ENCODE peak calls at places on chromosomes 4 and X, in six cellular contexts. M is mesenchymal stem cell, W is IMR-90, X is mesendoderm, C is H9, U is H1. Q is an unnamed sample. For H3K4me1, the result is how much of the 10 kb centered on the place peaks cover.

GRCh38 chr4:119103263-119103662 is 32.4 kb upstream of the MYOZ2 start:
- DNase-seq in M (peak), W (peak), X (peak), C (no peak), U (no peak), Q (no peak)

GRCh38 chr4:128862608-128863313 is 53.3 kb downstream of the JADE1 start:
- DNase-seq in M (peak), W (peak), X (peak), C (no peak), U (no peak), Q (no peak)

GRCh38 chr4:112706840-112707207 is 69.9 kb downstream of the LARP7 start:
- DNase-seq in M (no peak), W (no peak), X (no peak), C (no peak), U (no peak), Q (no peak)

GRCh38 chr4:32136081-32136787 is 1416.1 kb downstream of the PCDH7 start:
- DNase-seq in M (no peak), W (no peak), X (no peak), C (no peak), U (no peak), Q (no peak)

GRCh38 chr4:17276821-17277220 is 235.1 kb downstream of the QDPR start:
- DNase-seq in M (peak), W (peak), X (peak), C (no peak), U (no peak), Q (no peak)

GRCh38 chrX:122770581-122770980 is 413.5 kb upstream of the GRIA3 start:
- DNase-seq in M (no peak), W (no peak), X (no peak), C (no peak), U (no peak), Q (no peak)

GRCh38 chrX:8341814-8342590 is 122.6 kb upstream of the VCX3B start:
- DNase-seq in M (no peak), W (no peak), X (no peak), C (no peak), U (no peak), Q (no peak)

GRCh38 chrX:46624090-46624786 is 50.7 kb downstream of the CHST7 start:
- DNase-seq in M (no peak), W (no peak), X (no peak), C (no peak), U (no peak), Q (no peak)

GRCh38 chr4:52248836-52249235 is 197.7 kb downstream of the SPATA18 start:
- DNase-seq in M (no peak), W (no peak), X (no peak), C (no peak), U (no peak), Q (no peak)

GRCh38 chr4:117385531-117385930 is 300.2 kb upstream of the TRAM1L1 start:
- DNase-seq in M (no peak), W (peak), X (no peak), C (no peak), U (no peak), Q (no peak)

GRCh38 chr4:120524237-120524636 is 398.3 kb downstream of the PRDM5 start:
- DNase-seq in M (no peak), W (no peak), X (no peak), C (no peak), U (no peak), Q (no peak)

GRCh38 chr4:30716671-30717207 is 3.4 kb upstream of the PCDH7 start:
- DNase-seq in M (peak), W (no peak), X (peak), C (no peak), U (no peak), Q (peak)

GRCh38 chr4:19694829-19695228 is 556.9 kb upstream of the SLIT2 start:
- DNase-seq in M (no peak), W (no peak), X (no peak), C (no peak), U (no peak), Q (no peak)

GRCh38 chrX:69031181-69031580 is 134.1 kb downstream of the PJA1 start:
- DNase-seq in M (no peak), W (no peak), X (peak), C (peak), U (peak), Q (peak)

GRCh38 chr4:87478732-87479250 is 50.4 kb downstream of the SPARCL1 start:
- DNase-seq in M (no peak), W (no peak), X (no peak), C (no peak), U (no peak), Q (no peak)

GRCh38 chr4:186335793-186336192 is 69.8 kb downstream of the F11 start:
- DNase-seq in M (no peak), W (no peak), X (no peak), C (no peak), U (no peak), Q (no peak)

GRCh38 chrX:116232833-116233232 is 62.3 kb downstream of the AGTR2 start:
- DNase-seq in M (peak), W (peak), X (no peak), C (no peak), U (no peak), Q (no peak)

GRCh38 chr4:116126794-116127193 is 958.6 kb downstream of the TRAM1L1 start:
- DNase-seq in M (no peak), W (no peak), X (no peak), C (no peak), U (no peak), Q (no peak)

GRCh38 chrX:132409780-132410556 is 78.9 kb downstream of the MBNL3 start:
- DNase-seq in M (no peak), W (no peak), X (no peak), C (no peak), U (no peak), Q (no peak)

GRCh38 chr4:89906787-89907521 is 12.3 kb downstream of the MMRN1 start:
- DNase-seq in M (no peak), W (no peak), X (peak), C (no peak), U (no peak), Q (peak)

GRCh38 chrX:106906361-106906760 is 3.2 kb upstream of the RIPPLY1 start:
- DNase-seq in M (no peak), W (no peak), X (no peak), C (no peak), U (no peak), Q (no peak)

GRCh38 chr4:98516042-98516440 is 142.4 kb downstream of the TSPAN5 start:
- DNase-seq in M (peak), W (peak), X (peak), C (no peak), U (no peak), Q (no peak)

GRCh38 chr4:82293304-82293703 is 80.5 kb downstream of the HNRNPD start:
- DNase-seq in M (no peak), W (no peak), X (no peak), C (no peak), U (no peak), Q (no peak)

GRCh38 chrX:9227276-9227675 is 193.3 kb upstream of the FAM9B start:
- DNase-seq in M (no peak), W (peak), X (no peak), C (no peak), U (no peak), Q (no peak)

GRCh38 chr4:53852343-53852742 is 212.1 kb downstream of the CHIC2 start:
- DNase-seq in M (peak), W (peak), X (no peak), C (no peak), U (no peak), Q (no peak)

GRCh38 chr4:8350841-8351461 is 81.4 kb downstream of the HTRA3 start:
- DNase-seq in M (no peak), W (no peak), X (no peak), C (peak), U (peak), Q (no peak)

GRCh38 chr4:91070736-91071135 is 943.5 kb downstream of the CCSER1 start:
- DNase-seq in M (no peak), W (no peak), X (no peak), C (no peak), U (no peak), Q (no peak)

GRCh38 chr4:6887591-6888371 is 21.8 kb upstream of the TBC1D14 start:
- DNase-seq in M (peak), W (no peak), X (no peak), C (no peak), U (no peak), Q (no peak)

GRCh38 chr4:189802884-189803283 is 137.8 kb upstream of the FRG1 start:
- DNase-seq in M (no peak), W (no peak), X (peak), C (peak), U (peak), Q (no peak)

GRCh38 chr4:129641179-129641578 is 545.2 kb downstream of the C4orf33 start:
- DNase-seq in M (peak), W (peak), X (peak), C (peak), U (peak), Q (peak)

GRCh38 chr4:83830138-83830537 is 294.2 kb downstream of the GPAT3 start:
- DNase-seq in M (no peak), W (no peak), X (peak), C (no peak), U (no peak), Q (no peak)

DNA sequence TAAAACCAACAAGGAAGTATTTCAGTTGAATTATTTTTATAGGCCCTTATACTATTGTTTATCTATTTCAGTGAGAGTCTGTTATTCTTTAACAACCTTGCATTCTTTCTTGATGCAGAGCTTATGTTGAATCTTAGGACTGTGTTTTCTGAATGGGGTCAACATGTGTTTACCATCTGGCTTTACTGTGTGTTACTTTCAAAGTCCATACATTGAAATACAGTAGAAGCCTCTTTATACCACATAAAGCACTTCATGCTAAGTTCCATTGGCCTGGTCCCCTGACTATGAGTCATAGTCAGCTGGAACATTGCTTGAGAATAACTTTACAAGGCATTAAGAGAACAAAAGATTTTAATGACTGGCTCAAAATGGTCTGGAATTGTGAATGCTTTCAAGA is 152.7 kb downstream of the GASK1B start:
- DNase-seq in M (peak), W (peak), X (peak), C (no peak), U (no peak), Q (no peak)
- H3K4me1 ChIP-seq in M (under half), W (under half), X (under half), C (under half), U (under half), Q (under half)

DNA sequence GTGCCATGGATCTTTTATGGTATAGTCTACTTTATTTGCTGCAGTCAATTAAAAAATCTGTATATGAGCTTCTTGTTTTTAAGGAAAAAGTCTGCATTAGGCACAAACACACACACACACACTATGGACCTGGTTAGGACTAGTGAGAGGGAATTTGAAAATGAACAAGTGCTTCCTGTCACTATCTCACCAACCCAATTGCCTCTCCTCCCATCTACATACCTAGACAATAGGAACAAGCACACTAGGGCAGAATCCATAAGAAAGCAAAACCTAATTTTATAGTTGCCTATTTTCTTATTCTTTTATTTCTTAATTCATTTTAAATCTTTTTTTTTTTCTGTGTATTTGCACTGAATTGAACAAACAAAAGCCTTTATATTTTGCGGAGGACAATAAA is 22.7 kb downstream of the PALLD start:
- DNase-seq in M (no peak), W (no peak), X (no peak), C (no peak), U (no peak), Q (no peak)
- H2BK15ac ChIP-seq in M (no peak), W (no peak), X (no peak), C (no peak), U (no peak), Q (no peak)

DNA sequence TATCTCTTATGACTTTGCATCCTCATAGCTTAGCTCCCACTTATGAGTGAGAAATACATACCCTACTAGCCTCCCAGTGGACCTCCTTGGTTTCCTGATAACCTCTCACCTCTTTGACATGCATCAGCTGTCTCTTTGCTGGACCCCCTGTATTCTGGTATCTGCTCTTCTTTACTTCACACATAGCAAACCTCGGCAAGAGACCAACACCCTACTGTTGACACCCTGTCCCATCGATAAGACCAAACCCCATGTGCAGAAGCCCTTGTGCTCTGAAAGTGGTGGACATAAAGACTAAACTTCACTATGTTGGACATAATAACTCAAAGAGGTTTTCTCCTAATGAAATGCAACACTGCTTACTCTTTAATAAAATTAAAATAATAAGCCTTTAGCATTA is 75.7 kb downstream of the RNF150 start:
- DNase-seq in M (no peak), W (no peak), X (no peak), C (no peak), U (no peak), Q (no peak)
- H3K23ac ChIP-seq in M (no peak), W (no peak), X (no peak), C (no peak), U (no peak), Q (no peak)

DNA sequence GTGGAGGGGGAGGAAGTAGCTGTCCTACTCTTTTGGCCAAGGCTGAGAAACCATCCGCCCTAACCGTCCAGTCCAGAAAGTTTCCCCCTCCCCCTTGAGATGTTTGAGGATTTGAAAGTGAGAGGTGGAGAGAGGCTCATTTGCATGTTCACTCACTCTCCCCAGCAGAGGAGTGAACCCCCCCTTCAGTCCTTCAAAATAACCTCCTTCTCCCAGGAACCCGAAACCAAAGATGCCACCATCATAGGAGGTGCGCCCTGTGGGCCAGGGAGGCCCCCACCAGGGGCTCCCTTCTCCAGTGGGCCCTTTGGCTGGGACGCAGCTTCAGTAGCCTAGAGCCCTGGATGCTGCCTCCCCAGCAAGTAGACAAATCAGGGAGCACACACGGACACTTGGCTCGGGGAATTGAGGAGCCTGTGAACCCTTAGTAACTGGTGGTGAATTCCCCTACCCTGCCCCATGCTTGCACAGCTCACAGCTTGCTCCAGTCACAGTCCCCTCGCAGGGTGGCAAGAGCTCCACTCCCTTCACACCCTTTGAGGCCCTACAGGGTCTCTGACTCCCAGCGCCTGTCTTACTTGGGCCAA is 25.6 kb downstream of the ELF4 start:
- DNase-seq in M (no peak), W (no peak), X (no peak), C (no peak), U (no peak), Q (no peak)
- H3K4me1 ChIP-seq in M (under half), W (under half), X (under half), C (under half), U (under half), Q (under half)

GRCh38 chr4:11216520-11216919 is 212.2 kb downstream of the HS3ST1 start:
- DNase-seq in M (no peak), W (no peak), X (no peak), C (no peak), U (no peak), Q (no peak)
- H2BK15ac ChIP-seq in M (no peak), W (no peak), X (no peak), C (no peak), U (no peak), Q (no peak)

GRCh38 chr4:77954690-77955089 is 92.1 kb downstream of the MRPL1 start:
- DNase-seq in M (no peak), W (no peak), X (no peak), C (no peak), U (no peak), Q (no peak)

GRCh38 chr4:77952399-77952974 is 89.9 kb downstream of the MRPL1 start:
- DNase-seq in M (no peak), W (no peak), X (no peak), C (no peak), U (no peak), Q (no peak)

GRCh38 chr4:77950204-77950603 is 87.6 kb downstream of the MRPL1 start:
- DNase-seq in M (no peak), W (no peak), X (no peak), C (no peak), U (no peak), Q (no peak)
- H3K23ac ChIP-seq in M (no peak), W (no peak), X (no peak), C (no peak), U (no peak), Q (no peak)

DNA sequence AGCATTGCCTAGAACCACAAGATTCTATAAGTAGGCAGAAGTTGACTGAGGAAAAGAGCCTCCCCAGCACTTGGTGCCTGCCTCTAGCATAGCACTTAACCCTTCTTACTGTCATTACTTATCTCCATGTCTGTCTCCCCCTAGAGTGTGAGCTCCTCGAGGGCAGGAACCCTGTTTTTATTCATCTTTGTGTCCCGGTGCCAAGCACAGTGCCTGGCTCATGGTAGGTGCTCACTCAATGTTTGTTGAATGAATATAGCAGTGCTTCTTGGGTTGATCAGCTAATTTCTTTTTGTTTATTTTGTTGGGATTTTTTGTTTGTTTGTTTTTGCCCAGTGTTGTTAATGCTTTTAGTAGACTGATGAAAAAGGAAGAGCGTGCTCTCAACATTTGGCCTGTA is 30.3 kb downstream of the KLF3 start:
- DNase-seq in M (no peak), W (no peak), X (no peak), C (no peak), U (no peak), Q (no peak)
- H3K4me1 ChIP-seq in M (under half), W (under half), X (under half), C (under half), U (under half), Q (under half)

GRCh38 chr4:71827811-71828210 is 43.9 kb upstream of the GC start:
- DNase-seq in M (no peak), W (no peak), X (peak), C (peak), U (no peak), Q (no peak)

GRCh38 chr4:71828450-71828849 is 44.6 kb upstream of the GC start:
- DNase-seq in M (no peak), W (no peak), X (no peak), C (no peak), U (no peak), Q (no peak)

GRCh38 chr4:71833175-71833900 is 49.5 kb upstream of the GC start:
- DNase-seq in M (no peak), W (no peak), X (no peak), C (no peak), U (no peak), Q (no peak)

GRCh38 chr4:71832049-71832448 is 48.2 kb upstream of the GC start:
- DNase-seq in M (no peak), W (no peak), X (no peak), C (no peak), U (no peak), Q (peak)

GRCh38 chr4:71830497-71831178 is 46.8 kb upstream of the GC start:
- DNase-seq in M (no peak), W (no peak), X (no peak), C (no peak), U (no peak), Q (no peak)
- H2BK15ac ChIP-seq in M (no peak), W (no peak), X (peak), C (no peak), U (no peak), Q (no peak)

Q was measured in neuronal stem cell.